ENCODE peak calls at places on chromosome 10, in eight cellular contexts. J, A, U, G, R, B, K and O are unnamed samples.

GRCh38 chr10:93393231-93393630 is 88.9 kb downstream of the MYOF start:
- DNase-seq in J (no peak), A (no peak), U (no peak), G (no peak), R (no peak), B (no peak), K (no peak), O (no peak)

GRCh38 chr10:66717221-66717981 is 208.4 kb upstream of the LRRTM3 start:
- DNase-seq in J (no peak), A (no peak), U (no peak), G (no peak), R (no peak), B (no peak), K (no peak), O (no peak)

GRCh38 chr10:28897617-28898464 is 220.5 kb downstream of the BAMBI start:
- DNase-seq in J (no peak), A (no peak), U (no peak), G (no peak), R (no peak), B (no peak), K (no peak), O (peak; percentile 92)

GRCh38 chr10:105188737-105189463 is 547.8 kb downstream of the SORCS3 start:
- DNase-seq in J (no peak), A (no peak), U (peak; percentile 11), G (no peak), R (no peak), B (no peak), K (peak; percentile 7), O (no peak)

GRCh38 chr10:72688208-72688651 is 3.7 kb upstream of the MCU start:
- DNase-seq in J (peak; percentile 28), A (peak; percentile 57), U (peak; percentile 91), G (no peak), R (peak; percentile 41), B (no peak), K (no peak), O (no peak)

GRCh38 chr10:100888957-100889356 is 23.8 kb upstream of the SLF2 start:
- DNase-seq in J (no peak), A (no peak), U (peak; percentile 48), G (no peak), R (no peak), B (no peak), K (no peak), O (no peak)

GRCh38 chr10:75353183-75353582 is 48.4 kb downstream of the ZNF503 start:
- DNase-seq in J (no peak), A (no peak), U (no peak), G (no peak), R (no peak), B (no peak), K (no peak), O (no peak)

GRCh38 chr10:88932539-88933256 is 19.9 kb downstream of the ACTA2 start:
- DNase-seq in J (peak; percentile 90), A (peak; percentile 67), U (peak; percentile 90), G (peak; percentile 79), R (peak; percentile 65), B (peak; percentile 62), K (peak; percentile 83), O (peak; percentile 76)

GRCh38 chr10:91034042-91034441 is 113.2 kb upstream of the ANKRD1 start:
- DNase-seq in J (no peak), A (no peak), U (no peak), G (no peak), R (no peak), B (no peak), K (no peak), O (no peak)

GRCh38 chr10:127338391-127339108 is 142.2 kb upstream of the INSYN2A start:
- DNase-seq in J (peak; percentile 67), A (peak; percentile 5), U (no peak), G (no peak), R (no peak), B (no peak), K (no peak), O (no peak)

GRCh38 chr10:93876391-93876790 is 17.4 kb upstream of the SLC35G1 start:
- DNase-seq in J (peak; percentile 42), A (peak; percentile 12), U (peak; percentile 20), G (no peak), R (no peak), B (no peak), K (no peak), O (no peak)

GRCh38 chr10:112497347-112497950 is 50.4 kb downstream of the VTI1A start:
- DNase-seq in J (no peak), A (no peak), U (no peak), G (no peak), R (no peak), B (no peak), K (no peak), O (no peak)

GRCh38 chr10:69458426-69459100 is 7.3 kb downstream of the TSPAN15 start:
- DNase-seq in J (peak; percentile 81), A (no peak), U (no peak), G (no peak), R (no peak), B (no peak), K (peak; percentile 88), O (peak; percentile 69)

GRCh38 chr10:80163741-80164341 is 31.3 kb downstream of the PLAC9 start:
- DNase-seq in J (no peak), A (no peak), U (peak; percentile 41), G (no peak), R (no peak), B (no peak), K (no peak), O (no peak)

GRCh38 chr10:613661-614340 is 75.7 kb downstream of the DIP2C start:
- DNase-seq in J (no peak), A (no peak), U (no peak), G (no peak), R (no peak), B (no peak), K (no peak), O (no peak)

GRCh38 chr10:86968994-86969355 is 693 bp downstream of the ADIRF start:
- DNase-seq in J (no peak), A (no peak), U (no peak), G (no peak), R (no peak), B (no peak), K (no peak), O (no peak)

GRCh38 chr10:101230185-101230917 is 1.1 kb upstream of the LBX1 start:
- DNase-seq in J (no peak), A (no peak), U (no peak), G (no peak), R (no peak), B (no peak), K (peak; percentile 22), O (peak; percentile 45)

GRCh38 chr10:68135922-68136718 is 26.8 kb downstream of the MYPN start:
- DNase-seq in J (peak; percentile 38), A (peak; percentile 77), U (peak; percentile 64), G (no peak), R (no peak), B (no peak), K (no peak), O (no peak)

GRCh38 chr10:69638642-69639041 is 8.6 kb downstream of the FAM241B start:
- DNase-seq in J (no peak), A (no peak), U (no peak), G (no peak), R (no peak), B (no peak), K (no peak), O (peak; percentile 6)